ENCODE peak calls at places on chromosomes 6 and 20, in six cellular contexts. J is GM23338, I is kidney, F is AG04450, P is colonic mucosa, Z is ovary. T is an unnamed sample.

GRCh38 chr6:25596928-25597818 is 54.8 kb upstream of the SCGN start:
- DNase-seq in J (no peak), I (no peak), F (no peak), P (no peak), Z (no peak), T (no peak)

GRCh38 chr6:125104425-125104824 is 49.1 kb upstream of the TPD52L1 start:
- DNase-seq in J (peak), I (no peak), F (peak), P (no peak), Z (no peak), T (no peak)

GRCh38 chr6:33320315-33321181 is 3.0 kb upstream of the ZBTB22 start:
- DNase-seq in J (peak), I (no peak), F (peak), P (peak), Z (peak), T (peak)

GRCh38 chr6:72746276-72746675 is 124.4 kb downstream of the KCNQ5 start:
- DNase-seq in J (no peak), I (no peak), F (no peak), P (no peak), Z (no peak), T (no peak)

GRCh38 chr6:39752835-39753744 is 27.9 kb upstream of the KIF6 start:
- DNase-seq in J (no peak), I (no peak), F (no peak), P (no peak), Z (no peak), T (no peak)

GRCh38 chr6:144434308-144434990 is 149.3 kb downstream of the UTRN start:
- DNase-seq in J (no peak), I (peak), F (peak), P (no peak), Z (no peak), T (no peak)

GRCh38 chr20:52048365-52048764 is 143.2 kb downstream of the ZFP64 start:
- DNase-seq in J (peak), I (no peak), F (no peak), P (no peak), Z (no peak), T (no peak)

GRCh38 chr20:37389241-37389747 is 43.4 kb downstream of the SRC start:
- DNase-seq in J (no peak), I (peak), F (no peak), P (no peak), Z (peak), T (peak)

GRCh38 chr20:59939879-59940128 is 301 bp downstream of the PPP1R3D start:
- DNase-seq in J (no peak), I (peak), F (no peak), P (no peak), Z (peak), T (no peak)

GRCh38 chr20:36306557-36307411 is 645 bp downstream of the DLGAP4 start:
- DNase-seq in J (peak), I (no peak), F (no peak), P (no peak), Z (no peak), T (no peak)

GRCh38 chr6:80446454-80447045 is 340.1 kb downstream of the BCKDHB start:
- DNase-seq in J (no peak), I (no peak), F (no peak), P (no peak), Z (no peak), T (no peak)

GRCh38 chr6:7922596-7922995 is 12.0 kb upstream of the TXNDC5 start:
- DNase-seq in J (no peak), I (no peak), F (no peak), P (no peak), Z (no peak), T (no peak)

GRCh38 chr20:45951474-45951873 is 17.0 kb downstream of the PCIF1 start:
- DNase-seq in J (no peak), I (no peak), F (no peak), P (no peak), Z (no peak), T (no peak)

GRCh38 chr20:50992733-50993457 is 30.0 kb downstream of the KCNG1 start:
- DNase-seq in J (peak), I (no peak), F (no peak), P (peak), Z (no peak), T (no peak)

GRCh38 chr6:13422601-13423247 is 64.7 kb downstream of the GFOD1 start:
- DNase-seq in J (peak), I (no peak), F (no peak), P (no peak), Z (no peak), T (no peak)

GRCh38 chr20:36860811-36861624 is 14.9 kb upstream of the TLDC2 start:
- DNase-seq in J (no peak), I (no peak), F (no peak), P (no peak), Z (no peak), T (no peak)

GRCh38 chr6:102415891-102416290 is 1022.4 kb downstream of the GRIK2 start:
- DNase-seq in J (no peak), I (no peak), F (no peak), P (no peak), Z (no peak), T (no peak)

GRCh38 chr20:3781153-3781910 is at the start of gene SPEF1:
- DNase-seq in J (peak), I (peak), F (peak), P (peak), Z (peak), T (peak)

GRCh38 chr6:67630146-67630545 is 1004.9 kb upstream of the ADGRB3 start:
- DNase-seq in J (no peak), I (no peak), F (peak), P (no peak), Z (no peak), T (no peak)

GRCh38 chr6:91387290-91388062 is 800.6 kb upstream of the MAP3K7 start:
- DNase-seq in J (peak), I (no peak), F (no peak), P (no peak), Z (no peak), T (no peak)

GRCh38 chr20:58622671-58623578 is 28.2 kb upstream of the STX16 start:
- DNase-seq in J (no peak), I (peak), F (no peak), P (no peak), Z (no peak), T (no peak)

GRCh38 chr6:84428300-84428907 is 201.0 kb upstream of the CEP162 start:
- DNase-seq in J (peak), I (no peak), F (no peak), P (peak), Z (no peak), T (no peak)

GRCh38 chr6:138722425-138723371 is 50.9 kb upstream of the CCDC28A start:
- DNase-seq in J (no peak), I (no peak), F (no peak), P (no peak), Z (no peak), T (no peak)

GRCh38 chr20:7516631-7517051 is 423.6 kb downstream of the HAO1 start:
- DNase-seq in J (no peak), I (no peak), F (no peak), P (no peak), Z (no peak), T (no peak)

DNA sequence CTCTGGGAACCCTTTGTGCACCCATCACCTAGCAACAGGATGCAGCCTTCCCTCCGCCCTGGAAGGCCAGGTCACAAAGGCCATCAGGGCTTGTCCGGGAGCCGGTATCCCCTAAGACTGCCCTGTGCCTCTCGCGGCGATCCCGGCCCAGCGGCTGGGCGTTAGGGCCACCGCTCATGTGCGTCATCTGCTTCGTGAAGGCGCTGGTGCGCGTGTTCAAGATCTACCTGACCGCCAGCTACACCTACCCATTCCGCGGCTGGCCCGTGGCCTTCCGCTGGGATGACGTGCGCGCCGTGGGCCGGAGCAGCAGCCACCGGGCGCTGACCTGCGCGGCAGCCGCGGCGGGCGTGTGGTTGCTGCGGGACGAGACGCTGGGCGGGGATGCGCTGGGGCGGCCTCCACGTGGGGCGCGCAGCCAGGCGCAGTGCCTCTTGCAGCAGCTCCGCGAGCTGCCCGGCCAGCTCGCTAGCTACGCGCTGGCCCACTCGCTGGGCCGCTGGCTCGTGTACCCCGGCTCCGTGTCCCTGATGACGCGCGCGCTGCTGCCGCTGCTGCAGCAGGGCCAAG is at the start of gene ABHD16B:
- DNase-seq in J (no peak), I (no peak), F (no peak), P (no peak), Z (no peak), T (peak)
- H3K27ac ChIP-seq in J (peak), I (no peak), F (no peak), P (no peak), Z (no peak), T (no peak)

GRCh38 chr20:47316776-47317126 is 39.7 kb downstream of the ZMYND8 start:
- DNase-seq in J (no peak), I (no peak), F (no peak), P (no peak), Z (no peak), T (no peak)

GRCh38 chr20:47317127-47317895 is 39.2 kb downstream of the ZMYND8 start:
- DNase-seq in J (peak), I (peak), F (peak), P (peak), Z (peak), T (peak)

GRCh38 chr20:47318027-47318595 is 38.4 kb downstream of the ZMYND8 start:
- DNase-seq in J (no peak), I (no peak), F (no peak), P (peak), Z (peak), T (no peak)

GRCh38 chr20:47319517-47320252 is 36.8 kb downstream of the ZMYND8 start:
- DNase-seq in J (peak), I (peak), F (no peak), P (peak), Z (peak), T (peak)

DNA sequence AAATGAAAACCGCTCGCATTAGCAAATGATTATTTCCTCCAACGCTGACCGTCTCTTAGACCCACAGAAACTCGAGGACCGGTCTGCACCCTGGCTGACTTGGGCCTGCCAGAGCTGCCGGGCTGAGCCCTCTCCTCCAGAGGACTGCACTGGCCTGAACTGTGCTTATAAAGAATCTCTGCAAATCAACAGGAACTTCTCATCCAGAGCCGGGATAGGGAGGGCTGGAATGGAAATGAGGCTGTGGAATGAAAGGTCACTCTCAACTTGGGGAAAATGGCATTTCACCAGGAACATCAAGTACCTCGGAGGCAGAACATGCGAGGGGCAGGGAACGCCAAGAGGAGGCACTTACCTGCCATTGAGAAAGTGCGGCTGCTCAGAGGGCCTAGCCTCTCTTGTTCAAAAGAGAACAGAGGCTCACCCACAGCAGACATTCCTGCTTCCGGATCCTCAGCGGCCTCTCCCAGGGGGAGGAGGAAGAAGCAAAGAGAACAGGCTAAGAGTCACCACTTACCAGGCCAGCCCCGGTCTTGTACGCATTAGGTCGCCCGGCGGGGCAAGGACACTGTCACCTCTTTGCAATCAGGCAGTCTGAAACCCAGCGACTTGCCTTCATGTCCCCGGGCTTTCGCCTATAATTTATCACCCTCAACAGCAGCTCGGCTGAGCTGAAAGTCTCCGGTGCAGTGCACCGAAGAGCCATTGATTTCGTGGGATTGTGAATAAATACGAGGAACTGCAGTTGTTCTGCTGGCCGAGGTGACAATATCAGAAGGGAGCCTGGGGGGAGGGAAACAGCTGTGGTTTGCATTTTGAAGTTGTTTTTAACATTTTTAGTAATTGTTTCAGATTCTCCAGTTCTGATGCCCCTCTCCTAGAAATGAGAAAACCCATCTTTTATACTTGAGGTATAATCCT is 37.6 kb downstream of the ZMYND8 start:
- DNase-seq in J (peak), I (peak), F (no peak), P (peak), Z (peak), T (peak)
- H3K4me3 ChIP-seq in J (peak), I (peak), F (peak), P (no peak), Z (no peak), T (peak)

DNA sequence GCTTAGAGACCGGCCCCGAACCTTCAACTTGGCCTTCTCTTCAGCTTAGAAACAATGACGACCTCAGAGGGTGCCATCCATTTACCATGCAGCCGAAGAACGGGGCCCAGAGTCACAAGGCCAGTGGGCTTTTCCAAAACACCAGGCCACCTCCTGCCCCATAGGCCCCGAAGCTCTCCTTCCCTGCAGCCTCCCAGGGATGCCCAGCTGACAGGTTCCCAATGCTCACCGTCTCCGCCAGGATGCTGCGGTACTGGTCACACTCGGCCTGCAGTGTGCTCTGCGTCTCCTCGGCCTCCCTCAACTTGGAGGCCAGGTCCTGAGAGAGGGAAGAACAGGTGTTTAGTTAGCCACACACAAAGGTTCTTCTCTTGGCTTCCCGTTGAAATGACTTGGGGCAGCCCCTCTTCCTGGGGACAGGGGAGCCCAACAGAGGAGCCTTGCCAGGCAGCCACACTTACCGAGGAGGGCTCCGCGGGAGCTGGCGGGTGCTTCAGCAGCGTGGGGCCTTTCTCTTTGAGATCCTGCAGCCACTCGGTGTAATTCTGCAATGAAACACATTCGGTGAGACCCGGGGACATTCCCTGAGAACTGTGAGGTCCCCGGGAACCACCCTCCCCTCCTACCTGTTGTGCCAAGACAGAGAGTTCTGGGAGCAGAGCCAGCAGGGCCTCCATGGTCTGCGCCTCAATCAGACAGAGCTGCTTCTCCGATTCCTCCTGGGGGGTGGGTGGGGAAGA is 51.5 kb downstream of the DSTN start:
- DNase-seq in J (no peak), I (peak), F (no peak), P (no peak), Z (no peak), T (no peak)
- H3K27ac ChIP-seq in J (no peak), I (no peak), F (no peak), P (no peak), Z (no peak), T (no peak)

GRCh38 chr20:19885981-19886665 is 128.1 kb downstream of the RIN2 start:
- DNase-seq in J (peak), I (peak), F (no peak), P (peak), Z (peak), T (peak)
- H3K4me3 ChIP-seq in J (no peak), I (peak), F (peak), P (peak), Z (peak), T (peak)

DNA sequence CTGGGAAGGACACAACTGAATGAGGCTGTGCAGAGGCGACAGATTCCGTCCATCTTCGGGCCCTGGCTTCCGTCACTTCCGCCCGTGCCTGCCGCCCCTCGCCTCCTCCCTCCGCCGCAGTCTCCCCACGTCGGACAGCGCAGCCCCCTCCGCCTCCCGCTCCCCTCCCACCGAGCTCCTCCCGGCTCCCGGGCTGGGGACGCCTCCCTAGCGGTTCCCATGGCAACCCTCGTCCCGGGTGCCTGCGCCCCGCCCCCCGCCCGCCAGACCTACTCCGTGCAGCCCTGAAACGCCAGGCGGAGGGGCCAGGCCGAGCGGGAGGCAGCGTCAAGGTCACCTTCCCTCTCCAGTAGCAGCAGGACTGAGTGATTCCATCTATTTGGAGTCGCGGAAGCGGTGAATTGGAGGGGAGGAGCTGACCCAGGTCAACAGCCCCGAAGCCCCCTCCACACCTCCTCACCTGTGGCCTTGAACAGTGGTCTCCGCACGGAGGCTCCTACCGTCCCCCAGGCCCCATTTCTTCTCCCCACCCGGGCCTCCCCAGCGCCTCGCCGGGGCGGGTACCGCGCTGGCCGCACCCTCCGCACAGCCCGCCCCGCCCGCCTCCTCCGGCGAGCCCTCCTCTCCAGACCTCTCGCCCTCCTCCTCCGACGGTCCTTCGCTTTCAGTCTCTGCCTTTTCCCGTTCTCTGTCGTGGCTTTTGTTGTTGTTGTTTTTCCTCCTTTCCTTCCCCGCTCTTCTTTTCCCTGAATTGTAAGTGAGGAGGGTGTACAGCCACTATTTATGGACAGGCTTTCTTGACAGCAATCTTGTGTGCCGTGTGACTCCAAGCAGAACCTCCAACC is 951 bp downstream of the NRSN2 start:
- DNase-seq in J (peak), I (peak), F (peak), P (peak), Z (peak), T (peak)
- H3K27ac ChIP-seq in J (peak), I (peak), F (peak), P (peak), Z (peak), T (peak)